ENCODE peak calls at places on chromosomes 13 and 19, in four cellular contexts. Y, J, Q and H are unnamed samples.

GRCh38 chr19:54189020-54189667 is at the start of gene MBOAT7:
- DNase-seq in Y (no peak), J (no peak), Q (no peak), H (peak; percentile 94)

GRCh38 chr19:4707956-4708650 is 15.5 kb downstream of the DPP9 start:
- DNase-seq in Y (no peak), J (no peak), Q (no peak), H (no peak)

GRCh38 chr13:50244355-50244912 is 229.2 kb downstream of the KCNRG start:
- DNase-seq in Y (no peak), J (no peak), Q (no peak), H (no peak)

GRCh38 chr13:94312511-94313191 is 166.8 kb downstream of the DCT start:
- DNase-seq in Y (no peak), J (no peak), Q (no peak), H (no peak)

GRCh38 chr13:50921706-50922105 is 12.1 kb downstream of the RNASEH2B start:
- DNase-seq in Y (no peak), J (no peak), Q (no peak), H (no peak)

GRCh38 chr13:98504371-98504963 is 72.4 kb downstream of the STK24 start:
- DNase-seq in Y (no peak), J (no peak), Q (no peak), H (no peak)

GRCh38 chr19:18290250-18291018 is 9.0 kb upstream of the JUND start:
- DNase-seq in Y (no peak), J (no peak), Q (no peak), H (no peak)

GRCh38 chr13:113975416-113975815 is 1.5 kb upstream of the C13orf46 start:
- DNase-seq in Y (no peak), J (no peak), Q (no peak), H (no peak)

GRCh38 chr19:2039959-2040646 is 10.9 kb downstream of the MKNK2 start:
- DNase-seq in Y (no peak), J (no peak), Q (no peak), H (no peak)

GRCh38 chr19:44617481-44617880 is 4.1 kb downstream of the IGSF23 start:
- DNase-seq in Y (no peak), J (no peak), Q (no peak), H (no peak)

GRCh38 chr13:98252931-98253470 is 75.9 kb upstream of the RNF113B start:
- DNase-seq in Y (no peak), J (no peak), Q (peak; percentile 74), H (no peak)

GRCh38 chr19:33674575-33675367 is 53.0 kb downstream of the CHST8 start:
- DNase-seq in Y (no peak), J (no peak), Q (no peak), H (no peak)

GRCh38 chr19:2246801-2247361 is 2.2 kb upstream of the AMH start:
- DNase-seq in Y (peak; percentile 21), J (no peak), Q (peak; percentile 78), H (no peak)

GRCh38 chr13:39217471-39217870 is 179.2 kb downstream of the NHLRC3 start:
- DNase-seq in Y (no peak), J (no peak), Q (no peak), H (no peak)

GRCh38 chr13:113179374-113180230 is 21.2 kb downstream of the PROZ start:
- DNase-seq in Y (no peak), J (no peak), Q (peak; percentile 67), H (no peak)

GRCh38 chr19:676343-677105 is at the start of gene FSTL3:
- DNase-seq in Y (no peak), J (no peak), Q (peak; percentile 60), H (no peak)

GRCh38 chr13:43981091-43981490 is 101.4 kb downstream of the LACC1 start:
- DNase-seq in Y (no peak), J (no peak), Q (no peak), H (no peak)

GRCh38 chr19:48501961-48502719 is 9.5 kb downstream of the LMTK3 start:
- DNase-seq in Y (peak; percentile 100), J (peak; percentile 63), Q (no peak), H (no peak)

GRCh38 chr13:95035311-95036109 is 265.7 kb downstream of the ABCC4 start:
- DNase-seq in Y (no peak), J (no peak), Q (no peak), H (no peak)

GRCh38 chr13:114101325-114101821 is 31.1 kb downstream of the RASA3 start:
- DNase-seq in Y (no peak), J (no peak), Q (no peak), H (no peak)

GRCh38 chr19:13042443-13043130 is 47.3 kb downstream of the NFIX start:
- DNase-seq in Y (no peak), J (no peak), Q (no peak), H (no peak)

GRCh38 chr19:11421607-11422098 is 2.5 kb upstream of the RGL3 start:
- DNase-seq in Y (no peak), J (no peak), Q (no peak), H (no peak)

GRCh38 chr19:4971424-4971793 is 2.5 kb downstream of the KDM4B start:
- DNase-seq in Y (peak; percentile 37), J (no peak), Q (no peak), H (no peak)

GRCh38 chr19:17107546-17108452 is 32.2 kb downstream of the MYO9B start:
- DNase-seq in Y (peak; percentile 81), J (no peak), Q (peak; percentile 98), H (no peak)

GRCh38 chr13:42333613-42334328 is 61.8 kb downstream of the AKAP11 start:
- DNase-seq in Y (peak; percentile 80), J (no peak), Q (peak; percentile 29), H (no peak)

GRCh38 chr13:34020388-34020787 is 202.4 kb downstream of the RFC3 start:
- DNase-seq in Y (peak; percentile 69), J (no peak), Q (no peak), H (no peak)